ENCODE peak calls at places on chromosome 3, in five cellular contexts. B is SK-N-SH, K is colonic mucosa, L is fibroblast of lung, T is A549. X is an unnamed sample.

GRCh38 chr3:170809975-170810357 is 60.0 kb downstream of the RPL22L1 start:
- DNase-seq in L (peak), T (no peak), B (peak), K (no peak), X (no peak)

GRCh38 chr3:126983276-126983652 is 349 bp downstream of the PLXNA1 start:
- DNase-seq in T (no peak), B (no peak), K (no peak), L (no peak), X (no peak)

GRCh38 chr3:18119866-18120265 is 305.3 kb downstream of the SATB1 start:
- DNase-seq in T (no peak), B (no peak), K (no peak), L (no peak), X (no peak)

GRCh38 chr3:63661242-63661641 is 8.8 kb downstream of the SNTN start:
- DNase-seq in L (peak), B (no peak), T (no peak), K (no peak), X (no peak)

GRCh38 chr3:43752908-43753307 is 62.2 kb downstream of the ABHD5 start:
- DNase-seq in K (no peak), L (no peak), T (no peak), B (no peak), X (no peak)

GRCh38 chr3:129398803-129399144 is 29.7 kb downstream of the EFCAB12 start:
- DNase-seq in T (no peak), K (peak), B (peak), L (peak), X (peak)

GRCh38 chr3:10419637-10420232 is 85.7 kb downstream of the ATP2B2 start:
- DNase-seq in T (no peak), B (no peak), L (peak), K (no peak), X (no peak)

GRCh38 chr3:36729204-36730056 is 34.9 kb downstream of the DCLK3 start:
- DNase-seq in B (peak), T (peak), K (no peak), L (peak), X (peak)

GRCh38 chr3:51955893-51956770 is 951 bp downstream of the GPR62 start:
- DNase-seq in L (peak), T (no peak), K (no peak), B (peak), X (no peak)

GRCh38 chr3:134641671-134642300 is 9.0 kb downstream of the KY start:
- DNase-seq in L (no peak), K (peak), T (no peak), B (no peak), X (no peak)

GRCh38 chr3:116005404-116005803 is 382.1 kb downstream of the GAP43 start:
- DNase-seq in B (no peak), K (no peak), T (no peak), L (peak), X (no peak)

GRCh38 chr3:54931182-54931581 is 3.3 kb upstream of the LRTM1 start:
- DNase-seq in L (no peak), K (no peak), T (no peak), B (peak), X (no peak)

GRCh38 chr3:29763115-29763514 is 482.2 kb downstream of the RBMS3 start:
- DNase-seq in B (no peak), L (no peak), T (no peak), K (no peak), X (no peak)

GRCh38 chr3:139982404-139982803 is 47.4 kb downstream of the CLSTN2 start:
- DNase-seq in K (no peak), T (no peak), B (peak), L (no peak), X (no peak)

GRCh38 chr3:130604806-130605205 is 87.8 kb downstream of the COL6A6 start:
- DNase-seq in K (no peak), B (no peak), L (no peak), T (no peak), X (no peak)

GRCh38 chr3:182735672-182736071 is 57.6 kb upstream of the ATP11B start:
- DNase-seq in K (no peak), L (no peak), T (no peak), B (no peak), X (no peak)

GRCh38 chr3:46127503-46127902 is 80.6 kb downstream of the CCR1 start:
- DNase-seq in T (no peak), K (no peak), L (peak), B (no peak), X (no peak)

GRCh38 chr3:160020057-160020711 is 31.5 kb downstream of the IL12A start:
- DNase-seq in K (no peak), T (no peak), B (no peak), L (no peak), X (no peak)
- TF ChIP-seq CTCF in K (no peak), T (no peak), B (no peak), L (no peak), X (no peak)

DNA sequence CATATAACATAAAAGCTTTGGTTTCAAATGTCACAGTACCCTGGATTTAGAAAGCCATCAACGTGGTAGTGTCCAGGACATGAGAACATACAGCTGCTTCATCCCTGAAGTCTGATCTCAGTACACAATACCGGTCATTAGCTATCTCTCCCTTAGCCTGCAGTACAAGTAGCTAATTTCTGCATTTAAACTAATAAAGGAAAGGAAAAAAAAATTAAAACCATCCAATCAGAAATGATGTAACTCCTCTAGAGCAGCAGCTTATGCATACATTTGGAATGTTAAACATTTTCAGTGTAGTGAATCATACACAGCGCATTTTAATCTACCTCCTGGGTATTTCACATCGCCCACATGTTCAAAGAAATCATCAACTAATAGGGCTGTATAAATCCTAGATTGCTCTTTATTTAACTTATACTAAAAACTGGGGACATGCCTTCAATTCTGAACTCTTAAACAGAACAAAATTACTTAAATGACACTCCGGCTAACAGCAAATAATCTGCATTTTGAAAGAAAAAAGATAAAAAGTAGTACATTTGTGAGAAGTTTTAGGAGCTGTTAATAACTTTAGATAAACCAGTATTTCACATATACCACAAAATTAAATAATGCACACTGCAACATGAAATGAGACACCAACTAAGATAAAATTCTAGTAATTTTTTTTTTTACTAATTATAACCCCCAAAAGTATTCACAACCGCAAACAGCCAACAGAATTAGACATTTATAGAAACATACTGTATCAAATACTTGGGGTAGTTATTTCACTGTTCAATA is 3.7 kb downstream of the IGF2BP2 start:
- DNase-seq in T (peak), K (no peak), B (peak), L (peak), X (no peak)
- H3K4me3 ChIP-seq in T (peak), K (no peak), B (peak), L (peak), X (no peak)

GRCh38 chr3:194908972-194909371 is 223.3 kb downstream of the FAM43A start:
- DNase-seq in B (peak), L (no peak), K (no peak), T (no peak), X (no peak)
- TF ChIP-seq CTCF in B (no peak), L (no peak), K (peak), T (no peak), X (no peak)

GRCh38 chr3:906739-907138 is 186.1 kb upstream of the CNTN6 start:
- DNase-seq in T (no peak), K (no peak), B (no peak), L (no peak), X (no peak)
- H3K4me3 ChIP-seq in T (no peak), K (no peak), B (no peak), L (no peak), X (no peak)

GRCh38 chr3:194640829-194641228 is 7.6 kb upstream of the TMEM44 start:
- DNase-seq in T (no peak), K (no peak), B (no peak), L (peak), X (peak)
- TF ChIP-seq CTCF in T (no peak), K (no peak), B (peak), L (peak), X (peak)

DNA sequence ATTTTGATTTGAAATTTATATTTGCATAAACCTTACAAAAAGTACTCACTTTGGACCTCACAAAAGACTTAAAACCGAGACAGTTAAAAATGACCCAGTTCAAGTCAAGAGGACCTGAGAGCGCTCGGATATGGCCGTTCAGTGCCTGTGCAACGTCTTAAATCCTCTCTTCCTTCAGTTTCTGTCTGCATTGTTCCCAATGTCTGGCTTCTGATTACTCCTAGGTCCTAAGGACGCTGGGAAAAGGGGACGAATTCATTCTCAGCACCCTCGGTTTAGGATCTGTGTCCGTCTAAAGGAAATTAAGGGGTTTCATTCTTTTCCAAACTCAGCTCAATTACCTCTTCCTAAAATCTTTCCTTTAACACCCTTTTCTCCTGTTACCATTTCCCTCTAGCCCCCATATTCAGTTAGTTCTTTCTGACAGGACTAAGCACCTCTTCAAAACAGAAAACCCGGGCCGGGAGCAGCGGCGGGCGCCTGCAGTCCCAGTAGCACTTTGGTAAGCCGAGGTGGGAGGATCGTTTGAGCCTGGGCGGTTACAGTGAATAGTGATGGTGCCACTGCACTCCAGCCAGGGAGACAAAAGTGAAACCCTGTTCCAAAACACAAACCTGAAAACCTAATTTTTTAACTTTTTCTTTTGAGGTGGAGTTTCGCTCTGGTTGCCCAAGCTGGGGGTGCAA is 931 bp downstream of the DPPA4 start:
- DNase-seq in B (no peak), T (no peak), K (no peak), L (peak), X (no peak)
- H3K4me3 ChIP-seq in B (no peak), T (no peak), K (peak), L (peak), X (no peak)

GRCh38 chr3:143775401-143775970 is 72.8 kb downstream of the SLC9A9 start:
- DNase-seq in L (peak), T (peak), B (peak), K (no peak), X (peak)
- TF ChIP-seq CTCF in L (peak), T (peak), B (peak), K (no peak), X (peak)

DNA sequence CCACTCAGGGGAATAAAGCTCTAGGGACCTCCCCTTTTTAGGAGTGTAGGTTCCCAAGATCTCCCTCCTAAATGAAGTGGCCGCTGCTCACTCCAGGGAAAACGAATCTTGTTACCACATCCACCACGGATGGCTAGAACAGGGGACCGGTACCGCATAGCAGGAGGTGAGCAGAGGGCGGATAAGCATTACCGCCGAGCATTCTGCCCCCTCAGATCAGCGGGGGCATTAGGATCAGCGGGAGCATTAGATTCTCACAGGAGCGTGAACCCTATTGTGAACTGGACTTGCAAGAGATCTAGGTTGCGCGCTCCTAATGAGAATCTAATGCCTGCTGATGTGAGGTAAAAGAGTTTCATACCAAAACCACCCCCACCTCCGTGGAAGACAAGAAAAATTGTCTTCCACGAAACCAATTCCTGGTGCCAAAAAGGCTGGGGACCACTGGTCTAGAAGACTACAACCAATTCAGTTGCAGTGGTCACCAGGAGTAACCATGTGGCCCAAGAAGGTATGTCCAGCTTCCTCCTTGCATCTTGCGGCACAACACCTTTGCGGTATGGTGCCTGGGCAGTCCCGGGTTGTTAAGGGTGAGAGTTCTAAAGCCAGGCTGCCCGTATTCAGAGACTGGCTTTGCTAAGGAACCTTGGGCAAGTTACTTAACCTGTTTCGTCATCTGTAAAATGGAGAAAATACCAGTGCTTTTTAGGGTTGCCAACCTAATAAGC is 1.1 kb upstream of the SS18L2 start:
- DNase-seq in K (no peak), T (no peak), B (no peak), L (no peak), X (no peak)
- H3K4me3 ChIP-seq in K (peak), T (peak), B (peak), L (peak), X (peak)

DNA sequence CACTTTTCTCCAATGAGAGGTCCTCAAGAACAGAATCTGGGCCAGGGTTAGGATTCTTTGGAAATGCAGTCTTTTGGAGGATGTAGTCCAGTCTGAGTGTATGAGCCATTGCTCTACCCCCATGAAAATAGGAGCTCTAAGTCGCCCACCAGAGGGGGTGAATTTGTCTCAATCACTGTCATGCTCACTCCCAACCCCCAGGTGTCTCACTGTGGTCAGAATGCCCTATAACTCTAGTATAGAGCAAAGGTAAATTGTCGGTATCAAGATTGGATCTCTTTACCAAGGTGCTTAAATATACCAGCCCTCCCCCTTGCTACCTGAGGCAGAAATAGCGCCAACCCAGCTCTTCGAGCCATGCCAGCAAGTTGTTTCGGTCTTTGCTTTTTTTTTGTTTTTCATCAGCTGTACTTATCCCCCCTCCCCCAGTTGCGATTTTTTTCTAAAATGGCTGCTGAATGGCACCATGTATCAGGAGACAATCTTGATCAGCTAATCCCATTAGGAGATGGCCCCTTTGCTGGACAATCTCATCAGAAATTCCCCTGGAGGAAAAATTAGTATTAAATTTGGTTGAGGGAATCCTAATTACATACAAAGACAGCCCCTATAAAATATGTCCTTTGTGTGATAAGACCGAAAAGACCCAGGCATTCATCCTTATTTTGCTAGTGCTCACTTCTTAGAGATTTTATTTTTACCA is 130.7 kb downstream of the EBLN2 start:
- DNase-seq in K (no peak), B (peak), T (no peak), L (no peak), X (peak)
- TF ChIP-seq CTCF in K (no peak), B (peak), T (no peak), L (no peak), X (no peak)

GRCh38 chr3:66633982-66634381 is 133.2 kb upstream of the LRIG1 start:
- DNase-seq in B (no peak), K (no peak), L (no peak), T (no peak), X (no peak)
- H3K4me3 ChIP-seq in B (no peak), K (no peak), L (no peak), T (no peak), X (no peak)

X was measured in GM12865.